ENCODE peak calls at places on chromosomes 2 and 18, in ten cellular contexts. P is NB4, F is sigmoid colon, E is RWPE1, V is NCI-H345, S is B cell, M is neural progenitor cell, R is SJCRH30, O is epithelial cell of esophagus, U is putamen. I is an unnamed sample.

GRCh38 chr2:134636714-134637113 is 82.1 kb downstream of the TMEM163 start:
- DNase-seq in S (no peak), V (no peak), P (no peak), R (no peak), E (no peak), F (no peak), O (no peak), M (no peak), U (no peak), I (no peak)

GRCh38 chr18:47975701-47976100 is 45.2 kb upstream of the SMAD2 start:
- DNase-seq in E (no peak), V (no peak), R (no peak), U (no peak), M (no peak), P (peak; percentile 94), S (peak; percentile 53), F (no peak), O (no peak), I (no peak)

GRCh38 chr2:100606740-100607343 is 44.0 kb downstream of the PDCL3 start:
- DNase-seq in U (peak; percentile 53), P (peak; percentile 60), F (no peak), E (peak; percentile 58), O (peak; percentile 59), M (peak; percentile 52), R (peak; percentile 50), S (no peak), V (peak; percentile 36), I (no peak)

GRCh38 chr2:135960598-135961551 is 24.6 kb downstream of the DARS1 start:
- DNase-seq in F (no peak), O (no peak), S (no peak), E (no peak), R (no peak), V (peak; percentile 34), U (no peak), M (peak; percentile 15), P (no peak), I (no peak)

GRCh38 chr2:240921319-240922233 is 15.4 kb downstream of the CROCC2 start:
- DNase-seq in M (no peak), U (no peak), S (peak; percentile 26), O (peak; percentile 77), R (peak; percentile 70), F (peak; percentile 76), P (peak; percentile 37), V (no peak), E (peak; percentile 78), I (peak; percentile 50)

GRCh38 chr2:226548706-226549105 is 250.9 kb downstream of the IRS1 start:
- DNase-seq in U (no peak), F (no peak), O (no peak), M (no peak), R (peak; percentile 26), E (no peak), V (no peak), S (no peak), P (no peak), I (no peak)

GRCh38 chr2:168030862-168031624 is 216.4 kb downstream of the STK39 start:
- DNase-seq in S (no peak), O (peak; percentile 30), V (no peak), M (no peak), F (no peak), R (no peak), E (no peak), U (no peak), P (no peak), I (no peak)

GRCh38 chr18:79789901-79790885 is 7.5 kb upstream of the KCNG2 start:
- DNase-seq in S (no peak), U (no peak), M (no peak), E (no peak), O (no peak), V (peak; percentile 76), P (no peak), F (peak; percentile 40), R (no peak), I (no peak)

GRCh38 chr2:172040311-172040710 is 40.6 kb downstream of the METAP1D start:
- DNase-seq in M (no peak), V (no peak), F (no peak), U (no peak), S (no peak), E (no peak), R (no peak), P (no peak), O (no peak), I (no peak)

GRCh38 chr2:10135296-10136089 is 13.0 kb downstream of the RRM2 start:
- DNase-seq in R (peak; percentile 78), O (no peak), V (peak; percentile 67), E (no peak), M (no peak), F (no peak), P (peak; percentile 76), U (no peak), S (no peak), I (no peak)

GRCh38 chr2:49332415-49332814 is 178.1 kb upstream of the FSHR start:
- DNase-seq in M (no peak), V (no peak), O (no peak), E (no peak), P (no peak), R (no peak), F (no peak), S (no peak), U (no peak), I (no peak)

GRCh38 chr2:120393456-120393855 is 47.5 kb downstream of the INHBB start:
- DNase-seq in U (no peak), V (no peak), F (no peak), M (no peak), E (no peak), O (no peak), P (no peak), R (no peak), S (no peak), I (peak; percentile 22)

I was measured in ureter.